ENCODE peak calls at places on chromosomes 16 and 17, in seven cellular contexts. F is CD8-positive, alpha-beta T cell; G is fibroblast of the aortic adventitia; L is osteocyte; R is DMS53; I is C1 segment of cervical spinal cord; N is myocyte. M is an unnamed sample.

GRCh38 chr16:12719972-12720371 is 83.7 kb downstream of the CPPED1 start:
- DNase-seq in F (no peak), G (no peak), L (no peak), N (no peak), I (no peak), R (no peak), M (no peak)

GRCh38 chr16:80319181-80319580 is 221.6 kb upstream of the DYNLRB2 start:
- DNase-seq in I (no peak), R (peak; percentile 56), F (no peak), L (no peak), G (no peak), N (peak; percentile 16), M (no peak)

GRCh38 chr17:46061435-46061834 is 62.4 kb downstream of the STH start:
- DNase-seq in L (no peak), I (no peak), F (no peak), N (no peak), G (peak; percentile 20), R (peak; percentile 56), M (no peak)

GRCh38 chr17:57672205-57672632 is 72.9 kb downstream of the CCDC182 start:
- DNase-seq in I (no peak), N (peak; percentile 92), F (no peak), G (peak; percentile 62), R (no peak), L (peak; percentile 64), M (no peak)

GRCh38 chr17:83082899-83083367 is 3.5 kb downstream of the METRNL start:
- DNase-seq in I (no peak), R (no peak), L (no peak), G (no peak), N (no peak), F (no peak), M (no peak)

GRCh38 chr17:28878981-28879380 is 18.6 kb downstream of the FLOT2 start:
- DNase-seq in R (peak; percentile 66), N (peak; percentile 39), F (no peak), G (peak; percentile 35), L (no peak), I (no peak), M (peak; percentile 3)

GRCh38 chr16:80973991-80974390 is 32.7 kb downstream of the CMC2 start:
- DNase-seq in N (peak; percentile 41), G (no peak), I (no peak), F (no peak), L (no peak), R (no peak), M (no peak)

GRCh38 chr16:54106078-54106477 is 180.5 kb downstream of the IRX3 start:
- DNase-seq in N (no peak), G (no peak), L (no peak), F (no peak), I (no peak), R (peak; percentile 22), M (no peak)

GRCh38 chr16:84443166-84443802 is 61.2 kb downstream of the MEAK7 start:
- DNase-seq in R (peak; percentile 43), L (no peak), G (no peak), N (no peak), F (no peak), I (no peak), M (no peak)

GRCh38 chr17:7173687-7174602 is 5.2 kb downstream of the ASGR1 start:
- DNase-seq in R (peak; percentile 61), L (no peak), N (no peak), I (peak; percentile 32), G (no peak), F (peak; percentile 21), M (no peak)

GRCh38 chr16:27401768-27402568 is at the start of gene IL21R:
- DNase-seq in G (peak; percentile 59), L (peak; percentile 84), R (peak; percentile 54), I (no peak), F (peak; percentile 76), N (peak; percentile 98), M (no peak)

GRCh38 chr16:4511441-4512082 is 27.0 kb downstream of the CDIP1 start:
- DNase-seq in F (no peak), G (peak; percentile 33), L (no peak), I (peak; percentile 16), N (peak; percentile 76), R (peak; percentile 81), M (peak; percentile 25)

GRCh38 chr16:30786115-30786935 is 680 bp downstream of the ZNF629 start:
- DNase-seq in L (no peak), F (no peak), G (peak; percentile 52), N (peak; percentile 68), I (no peak), R (peak; percentile 71), M (no peak)

GRCh38 chr17:42179911-42180410 is 981 bp downstream of the KCNH4 start:
- DNase-seq in G (peak; percentile 46), F (no peak), R (peak; percentile 39), N (peak; percentile 51), L (no peak), I (no peak), M (peak; percentile 23)

GRCh38 chr17:59725691-59726090 is 18.2 kb downstream of the VMP1 start:
- DNase-seq in R (no peak), F (no peak), N (no peak), I (no peak), L (no peak), G (peak; percentile 86), M (no peak)

GRCh38 chr16:7888421-7888820 is 555.8 kb downstream of the RBFOX1 start:
- DNase-seq in N (no peak), R (no peak), I (no peak), L (no peak), F (no peak), G (no peak), M (no peak)

GRCh38 chr16:80569440-80570105 is 28.8 kb downstream of the DYNLRB2 start:
- DNase-seq in I (no peak), L (no peak), R (peak; percentile 12), N (no peak), G (peak; percentile 83), F (no peak), M (peak; percentile 1)

GRCh38 chr16:71542377-71542776 is 16.2 kb downstream of the CHST4 start:
- DNase-seq in G (peak; percentile 6), R (peak; percentile 75), I (no peak), F (peak; percentile 19), L (no peak), N (peak; percentile 17), M (no peak)

M was measured in amygdala.